ENCODE peak calls at places on chromosomes 2 and 18, in six cellular contexts. F is GM23338, I is heart left ventricle, G is adrenal gland, H is cardiac muscle cell, R is lower lobe of right lung. Y is an unnamed sample.

GRCh38 chr2:8241317-8241716 is 440.5 kb upstream of the ID2 start:
- DNase-seq in F (no peak), I (no peak), G (no peak), H (no peak), R (no peak), Y (peak)

GRCh38 chr18:42574871-42575270 is 540.6 kb downstream of the RIT2 start:
- DNase-seq in F (no peak), I (no peak), G (no peak), H (no peak), R (no peak), Y (no peak)

GRCh38 chr18:58447342-58448190 is 181.3 kb downstream of the ALPK2 start:
- DNase-seq in F (peak), I (no peak), G (no peak), H (no peak), R (no peak), Y (no peak)

GRCh38 chr2:32926708-32927084 is 20.1 kb upstream of the LTBP1 start:
- DNase-seq in F (peak), I (no peak), G (no peak), H (no peak), R (no peak), Y (no peak)

GRCh38 chr18:40841473-40841872 is 1113.6 kb upstream of the PIK3C3 start:
- DNase-seq in F (no peak), I (no peak), G (no peak), H (no peak), R (no peak), Y (no peak)

GRCh38 chr2:173414823-173415322 is 60.2 kb downstream of the CDCA7 start:
- DNase-seq in F (no peak), I (no peak), G (peak), H (no peak), R (no peak), Y (no peak)

GRCh38 chr18:66344227-66344626 is 259.7 kb downstream of the CDH19 start:
- DNase-seq in F (no peak), I (no peak), G (no peak), H (peak), R (no peak), Y (no peak)

GRCh38 chr2:199329466-199329865 is 128.3 kb downstream of the SATB2 start:
- DNase-seq in F (no peak), I (no peak), G (no peak), H (no peak), R (no peak), Y (no peak)

GRCh38 chr2:170840717-170841210 is 24.1 kb downstream of the GAD1 start:
- DNase-seq in F (no peak), I (no peak), G (no peak), H (no peak), R (no peak), Y (no peak)

GRCh38 chr2:219441451-219442205 is 7.0 kb downstream of the SPEG start:
- DNase-seq in F (peak), I (peak), G (no peak), H (peak), R (no peak), Y (no peak)

GRCh38 chr2:221200184-221200839 is 371.8 kb downstream of the EPHA4 start:
- DNase-seq in F (peak), I (no peak), G (no peak), H (peak), R (no peak), Y (no peak)

GRCh38 chr2:157173740-157174184 is 83.7 kb upstream of the GALNT5 start:
- DNase-seq in F (no peak), I (no peak), G (no peak), H (no peak), R (no peak), Y (no peak)

GRCh38 chr2:24682357-24682756 is 110.8 kb downstream of the PTRHD1 start:
- DNase-seq in F (no peak), I (no peak), G (no peak), H (no peak), R (no peak), Y (no peak)

GRCh38 chr2:14189929-14190328 is 442.6 kb upstream of the LRATD1 start:
- DNase-seq in F (no peak), I (no peak), G (no peak), H (no peak), R (no peak), Y (no peak)

GRCh38 chr18:79573921-79574491 is 105.6 kb upstream of the CTDP1 start:
- DNase-seq in F (no peak), I (no peak), G (no peak), H (no peak), R (peak), Y (peak)

GRCh38 chr2:46690825-46691224 is 211.5 kb downstream of the TMEM247 start:
- DNase-seq in F (no peak), I (no peak), G (no peak), H (no peak), R (no peak), Y (no peak)

GRCh38 chr2:67938053-67938452 is 124.8 kb downstream of the C1D start:
- DNase-seq in F (no peak), I (no peak), G (no peak), H (no peak), R (no peak), Y (no peak)

GRCh38 chr2:176001281-176001902 is 675 bp downstream of the LNPK start:
- DNase-seq in F (peak), I (peak), G (peak), H (peak), R (peak), Y (no peak)

GRCh38 chr2:85902496-85902895 is 13.7 kb upstream of the ST3GAL5 start:
- DNase-seq in F (no peak), I (no peak), G (no peak), H (no peak), R (no peak), Y (no peak)

GRCh38 chr2:143458258-143458954 is 329.2 kb downstream of the ARHGAP15 start:
- DNase-seq in F (no peak), I (no peak), G (no peak), H (no peak), R (no peak), Y (no peak)

DNA sequence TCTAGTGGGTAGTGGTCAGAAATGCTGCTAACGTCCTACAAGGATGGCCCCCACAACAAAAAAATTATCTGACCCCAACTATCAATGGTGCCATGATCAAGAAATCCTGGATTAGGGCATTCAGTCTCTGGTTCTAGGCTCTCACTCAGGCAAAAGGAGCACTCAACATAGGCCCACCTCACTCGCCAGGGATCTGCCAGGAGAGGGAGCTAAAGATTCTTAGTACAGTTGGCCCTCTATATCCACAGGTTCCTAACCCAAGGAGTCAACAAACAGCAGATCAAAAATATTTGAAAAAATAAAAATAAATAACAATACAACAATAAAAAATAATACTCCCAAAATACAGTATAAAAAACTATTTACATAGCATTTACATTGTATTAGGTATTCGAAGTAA is 10.0 kb downstream of the SLC4A5 start:
- DNase-seq in F (peak), I (no peak), G (peak), H (peak), R (no peak), Y (no peak)
- TF ChIP-seq CTCF in F (peak), I (peak), G (peak), H (peak), R (peak), Y (peak)

DNA sequence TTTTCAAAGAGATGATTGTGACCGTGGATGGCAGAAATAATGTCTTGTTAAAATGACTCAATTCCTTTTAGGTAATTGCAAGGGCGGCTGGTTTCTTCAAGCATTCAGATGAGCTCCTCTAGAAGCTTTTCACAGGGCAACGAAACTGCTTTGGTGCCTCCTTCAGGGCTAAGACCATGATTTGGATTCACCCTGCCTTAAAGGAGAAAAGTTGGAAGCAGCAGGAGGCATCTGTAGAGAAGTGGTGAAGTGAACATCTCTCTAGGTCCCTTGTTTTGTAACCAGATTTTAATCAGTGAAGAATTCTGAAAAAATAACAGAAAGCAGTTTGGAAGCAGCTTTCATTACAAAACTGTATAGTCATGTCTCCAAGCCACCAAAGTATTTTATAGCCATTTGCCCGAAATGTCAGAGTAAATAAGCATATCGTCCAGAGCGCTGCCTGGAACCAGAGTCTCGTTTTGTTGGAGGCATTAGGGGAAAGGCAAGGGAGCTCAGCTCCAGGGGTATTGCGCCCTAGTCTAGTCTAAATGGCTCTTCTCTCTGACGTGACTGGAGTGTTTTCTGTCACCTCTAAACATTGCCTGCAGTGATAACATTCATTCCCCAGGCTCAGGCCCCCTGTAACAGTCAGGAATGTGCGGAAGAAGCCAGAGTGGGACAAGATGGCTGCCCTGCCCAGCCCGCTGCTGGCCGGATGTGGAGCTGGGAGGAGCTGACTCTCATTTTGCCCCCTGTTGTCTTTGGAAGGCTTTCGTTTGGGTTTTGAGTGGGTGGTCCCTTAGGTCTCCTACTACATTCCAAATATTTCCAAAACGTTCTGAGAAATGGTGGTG is 57.9 kb upstream of the ITGB6 start:
- DNase-seq in F (no peak), I (no peak), G (no peak), H (no peak), R (no peak), Y (no peak)
- TF ChIP-seq CTCF in F (no peak), I (no peak), G (no peak), H (no peak), R (no peak), Y (no peak)

GRCh38 chr2:36919041-36919837 is 47.1 kb downstream of the STRN start:
- DNase-seq in F (peak), I (no peak), G (no peak), H (peak), R (no peak), Y (no peak)

GRCh38 chr2:36912692-36913091 is 53.6 kb downstream of the STRN start:
- DNase-seq in F (no peak), I (no peak), G (no peak), H (no peak), R (no peak), Y (no peak)

GRCh38 chr2:36921984-36922383 is 44.4 kb downstream of the STRN start:
- DNase-seq in F (no peak), I (no peak), G (no peak), H (no peak), R (no peak), Y (no peak)

GRCh38 chr2:36915627-36916026 is 50.7 kb downstream of the STRN start:
- DNase-seq in F (no peak), I (no peak), G (no peak), H (no peak), R (no peak), Y (no peak)

GRCh38 chr2:36918307-36918706 is 48.0 kb downstream of the STRN start:
- DNase-seq in F (no peak), I (no peak), G (no peak), H (no peak), R (no peak), Y (no peak)
- TF ChIP-seq CTCF in F (no peak), I (peak), G (peak), H (peak), R (peak), Y (peak)

DNA sequence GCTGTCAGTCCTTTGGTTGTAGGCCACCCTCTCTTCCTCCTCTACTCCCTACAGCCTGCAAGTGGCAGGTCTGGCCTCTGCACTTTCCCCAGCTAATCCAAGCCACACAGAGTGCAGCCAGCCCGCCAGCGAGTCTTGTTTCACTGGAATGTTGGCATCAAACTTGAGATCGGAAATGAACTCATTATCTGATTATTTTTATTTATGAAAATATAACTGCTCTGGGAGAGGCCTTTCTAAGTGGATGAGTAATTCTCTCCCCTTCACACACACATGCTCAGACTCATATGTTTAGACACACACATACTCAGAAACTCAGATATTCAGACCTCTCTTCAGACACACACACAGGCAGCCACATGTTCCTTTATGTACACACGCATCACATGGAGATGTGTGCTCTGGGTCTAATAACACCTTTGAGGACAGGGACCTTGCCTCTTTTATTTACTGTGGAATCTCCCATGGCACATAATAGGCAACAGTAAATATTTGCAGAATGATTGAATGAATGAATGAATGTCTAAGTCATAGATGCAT is 151.3 kb downstream of the ZFP36L2 start:
- DNase-seq in F (no peak), I (peak), G (peak), H (no peak), R (no peak), Y (no peak)
- TF ChIP-seq CTCF in F (no peak), I (peak), G (no peak), H (no peak), R (no peak), Y (no peak)

GRCh38 chr18:54622084-54622483 is 31.0 kb downstream of the DYNAP start:
- DNase-seq in F (no peak), I (no peak), G (no peak), H (no peak), R (no peak), Y (no peak)
- TF ChIP-seq CTCF in F (no peak), I (no peak), G (no peak), H (peak), R (no peak), Y (peak)

DNA sequence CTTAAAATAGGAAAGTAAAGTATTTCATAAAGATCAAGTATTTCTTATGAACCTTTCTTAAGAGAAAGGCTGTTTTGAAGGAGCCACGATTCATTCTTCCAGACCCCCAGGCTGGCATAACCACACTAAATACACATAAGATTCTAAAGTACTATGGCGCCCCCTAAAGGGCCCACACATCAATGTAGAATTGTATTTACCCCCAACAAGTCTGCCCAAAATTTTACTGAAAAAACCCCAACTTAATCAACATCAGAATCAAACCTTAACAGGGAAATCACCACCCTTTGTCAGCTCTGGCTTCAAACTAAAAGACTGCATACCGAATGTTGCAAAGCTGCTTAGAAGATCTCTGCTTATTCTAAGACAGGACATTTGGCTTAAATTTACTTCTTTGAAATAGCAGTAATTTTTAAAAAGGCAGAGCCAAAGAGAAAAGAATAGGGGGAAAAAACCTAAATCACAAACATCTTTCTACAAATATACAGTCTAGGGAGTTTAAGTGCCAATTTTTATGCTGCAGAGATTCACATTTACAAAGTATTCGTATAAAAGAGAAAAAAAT is 20.4 kb upstream of the BCL2 start:
- DNase-seq in F (peak), I (no peak), G (no peak), H (peak), R (no peak), Y (no peak)
- TF ChIP-seq CTCF in F (peak), I (peak), G (peak), H (peak), R (peak), Y (peak)

DNA sequence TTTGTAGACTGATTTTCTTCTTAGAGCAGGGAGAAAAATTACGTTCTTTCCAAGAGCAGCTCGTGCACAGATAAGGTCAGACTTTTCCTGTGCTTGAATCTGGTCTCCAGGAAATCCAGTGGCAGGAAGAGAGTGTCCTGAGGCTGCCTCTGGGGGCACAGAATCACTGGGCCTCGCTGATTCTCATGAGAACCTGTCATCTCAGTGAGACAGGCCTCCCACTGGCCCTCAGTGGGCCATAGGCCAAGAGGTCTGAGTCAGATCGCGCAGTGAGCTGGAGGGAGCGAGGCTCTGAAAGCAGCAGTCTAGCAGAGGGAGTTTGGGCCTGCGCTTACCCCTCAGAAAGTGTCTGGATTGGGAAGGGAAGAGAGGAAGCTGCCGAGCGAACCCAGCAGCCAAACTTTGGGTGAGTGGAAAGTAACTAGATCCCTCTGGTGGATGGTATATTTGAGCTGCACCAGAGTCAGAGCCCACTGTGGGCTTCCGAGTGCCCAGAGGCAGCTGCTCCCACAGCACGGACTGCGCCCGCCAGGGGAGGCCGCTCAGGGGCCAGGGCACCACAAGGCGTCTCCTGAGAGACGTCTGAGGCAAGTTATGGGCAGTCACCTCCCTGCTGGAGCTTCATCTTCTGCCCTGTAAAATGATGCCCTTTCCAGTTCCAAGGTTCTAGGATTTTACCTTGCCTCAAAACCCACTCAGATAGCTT is 8.2 kb downstream of the GDF7 start:
- DNase-seq in F (no peak), I (peak), G (peak), H (no peak), R (no peak), Y (no peak)
- TF ChIP-seq CTCF in F (no peak), I (no peak), G (no peak), H (no peak), R (no peak), Y (no peak)

Y was measured in type B pancreatic cell.